ENCODE peak calls at places on chromosomes 11 and 22, in four cellular contexts. U is OCI-LY7, Q is CD14-positive monocyte, T is IMR-90. B is an unnamed sample.

GRCh38 chr11:67408437-67409200 is 4.7 kb downstream of the TBC1D10C start:
- DNase-seq in U (no peak), Q (no peak), T (no peak), B (no peak)

GRCh38 chr11:74024630-74025029 is 15.7 kb upstream of the UCP3 start:
- DNase-seq in T (peak), U (no peak), Q (peak), B (no peak)

GRCh38 chr11:19311306-19312030 is 70.7 kb upstream of the E2F8 start:
- DNase-seq in Q (no peak), U (peak), T (peak), B (no peak)

GRCh38 chr11:60985991-60986915 is 14.8 kb downstream of the CD6 start:
- DNase-seq in T (peak), U (peak), Q (no peak), B (no peak)

GRCh38 chr11:63609536-63609935 is 4.7 kb downstream of the PLAAT3 start:
- DNase-seq in Q (no peak), T (no peak), U (no peak), B (no peak)

GRCh38 chr11:72519220-72519881 is 85.0 kb upstream of the CLPB start:
- DNase-seq in U (no peak), Q (no peak), T (peak), B (no peak)

GRCh38 chr22:38112361-38112760 is 1.9 kb upstream of the BAIAP2L2 start:
- DNase-seq in T (no peak), Q (no peak), U (no peak), B (no peak)

GRCh38 chr22:31346255-31346732 is at the start of gene PATZ1:
- DNase-seq in U (peak), T (peak), Q (peak), B (peak)

GRCh38 chr11:34682822-34683221 is 61.9 kb downstream of the EHF start:
- DNase-seq in Q (no peak), T (peak), U (no peak), B (no peak)

GRCh38 chr11:122813176-122813917 is 25.0 kb upstream of the CRTAM start:
- DNase-seq in T (no peak), Q (no peak), U (no peak), B (no peak)

GRCh38 chr11:86091566-86091965 is 22.7 kb upstream of the PICALM start:
- DNase-seq in U (no peak), T (peak), Q (no peak), B (no peak)

GRCh38 chr11:15180212-15180814 is 65.6 kb downstream of the INSC start:
- DNase-seq in Q (no peak), U (no peak), T (no peak), B (no peak)

GRCh38 chr11:3165152-3165705 is at the start of gene OSBPL5:
- DNase-seq in Q (no peak), T (peak), U (peak), B (peak)

GRCh38 chr11:1943576-1943975 is 3.6 kb upstream of the MRPL23 start:
- DNase-seq in U (no peak), Q (peak), T (no peak), B (peak)

GRCh38 chr22:41919357-41920224 is 4.7 kb upstream of the SHISA8 start:
- DNase-seq in Q (no peak), U (peak), T (peak), B (no peak)

GRCh38 chr22:17836977-17837742 is 62.9 kb upstream of the BID start:
- DNase-seq in Q (no peak), T (no peak), U (no peak), B (no peak)

GRCh38 chr11:14082338-14082737 is 119.8 kb downstream of the SPON1 start:
- DNase-seq in U (no peak), Q (no peak), T (no peak), B (no peak)

GRCh38 chr22:24319451-24319850 is 48.8 kb downstream of the SPECC1L start:
- DNase-seq in T (peak), Q (no peak), U (no peak), B (no peak)